ENCODE peak calls at places on chromosome 15, in six cellular contexts. One of them, this sample, is unnamed.

GRCh38 chr15:76358453-76358852 is 21.9 kb downstream of the ISL2 start:
- DNase-seq in COR-L47: no peak
- DNase-seq in LoVo: no peak
- DNase-seq in HT1080: no peak
- DNase-seq in Kasumi-1: no peak
- DNase-seq in EL: no peak
- DNase-seq in this sample: no peak

GRCh38 chr15:25022233-25022632 is 67.4 kb downstream of the SNRPN start:
- DNase-seq in Kasumi-1: no peak
- DNase-seq in COR-L47: no peak
- DNase-seq in HT1080: peak
- DNase-seq in LoVo: no peak
- DNase-seq in EL: peak
- DNase-seq in this sample: peak

GRCh38 chr15:29900237-29901189 is 78.2 kb upstream of the TJP1 start:
- DNase-seq in LoVo: no peak
- DNase-seq in COR-L47: no peak
- DNase-seq in EL: no peak
- DNase-seq in HT1080: no peak
- DNase-seq in Kasumi-1: no peak
- DNase-seq in this sample: no peak

GRCh38 chr15:65395567-65396185 is 17.9 kb upstream of the IGDCC3 start:
- DNase-seq in Kasumi-1: no peak
- DNase-seq in LoVo: no peak
- DNase-seq in COR-L47: no peak
- DNase-seq in HT1080: no peak
- DNase-seq in EL: no peak
- DNase-seq in this sample: no peak

GRCh38 chr15:78739206-78739605 is 72.1 kb downstream of the ADAMTS7 start:
- DNase-seq in EL: no peak
- DNase-seq in HT1080: no peak
- DNase-seq in COR-L47: no peak
- DNase-seq in Kasumi-1: no peak
- DNase-seq in LoVo: no peak
- DNase-seq in this sample: no peak

GRCh38 chr15:57559875-57560274 is 31.8 kb upstream of the MYZAP start:
- DNase-seq in Kasumi-1: peak
- DNase-seq in COR-L47: peak
- DNase-seq in HT1080: peak
- DNase-seq in EL: peak
- DNase-seq in LoVo: peak
- DNase-seq in this sample: peak

GRCh38 chr15:66702770-66703539 is 919 bp downstream of the SMAD6 start:
- DNase-seq in Kasumi-1: no peak
- DNase-seq in LoVo: peak
- DNase-seq in HT1080: no peak
- DNase-seq in COR-L47: no peak
- DNase-seq in EL: no peak
- DNase-seq in this sample: peak

GRCh38 chr15:80977627-80978036 is 12.0 kb downstream of the MESD start:
- DNase-seq in EL: peak
- DNase-seq in COR-L47: peak
- DNase-seq in LoVo: no peak
- DNase-seq in Kasumi-1: peak
- DNase-seq in HT1080: no peak
- DNase-seq in this sample: peak

GRCh38 chr15:88658972-88659931 is 20.4 kb downstream of the ISG20 start:
- DNase-seq in EL: peak
- DNase-seq in HT1080: peak
- DNase-seq in Kasumi-1: no peak
- DNase-seq in LoVo: peak
- DNase-seq in COR-L47: no peak
- DNase-seq in this sample: peak

GRCh38 chr15:35019401-35020327 is 31.6 kb upstream of the ZNF770 start:
- DNase-seq in EL: peak
- DNase-seq in LoVo: peak
- DNase-seq in HT1080: peak
- DNase-seq in Kasumi-1: no peak
- DNase-seq in COR-L47: no peak
- DNase-seq in this sample: no peak

GRCh38 chr15:39273805-39274411 is 307.0 kb upstream of the THBS1 start:
- DNase-seq in HT1080: no peak
- DNase-seq in EL: peak
- DNase-seq in COR-L47: peak
- DNase-seq in LoVo: peak
- DNase-seq in Kasumi-1: no peak
- DNase-seq in this sample: peak

GRCh38 chr15:67433495-67434099 is 87.3 kb upstream of the C15orf61 start:
- DNase-seq in COR-L47: peak
- DNase-seq in Kasumi-1: peak
- DNase-seq in EL: peak
- DNase-seq in LoVo: peak
- DNase-seq in HT1080: peak
- DNase-seq in this sample: peak

GRCh38 chr15:80015156-80015555 is 44.2 kb upstream of the BCL2A1 start:
- DNase-seq in Kasumi-1: no peak
- DNase-seq in EL: no peak
- DNase-seq in HT1080: no peak
- DNase-seq in LoVo: no peak
- DNase-seq in COR-L47: no peak
- DNase-seq in this sample: no peak

GRCh38 chr15:90845201-90845949 is 23.0 kb upstream of the FURIN start:
- DNase-seq in HT1080: peak
- DNase-seq in LoVo: peak
- DNase-seq in EL: peak
- DNase-seq in COR-L47: no peak
- DNase-seq in Kasumi-1: peak
- DNase-seq in this sample: peak

GRCh38 chr15:62110000-62110851 is 43.4 kb downstream of the C2CD4A start:
- DNase-seq in LoVo: no peak
- DNase-seq in COR-L47: peak
- DNase-seq in EL: peak
- DNase-seq in Kasumi-1: no peak
- DNase-seq in HT1080: peak
- DNase-seq in this sample: peak

GRCh38 chr15:48722764-48723661 is 77.5 kb upstream of the FBN1 start:
- DNase-seq in COR-L47: no peak
- DNase-seq in Kasumi-1: no peak
- DNase-seq in HT1080: peak
- DNase-seq in LoVo: peak
- DNase-seq in EL: peak
- DNase-seq in this sample: peak

GRCh38 chr15:86384191-86384590 is 304.5 kb downstream of the AGBL1 start:
- DNase-seq in HT1080: no peak
- DNase-seq in Kasumi-1: no peak
- DNase-seq in COR-L47: no peak
- DNase-seq in LoVo: no peak
- DNase-seq in EL: no peak
- DNase-seq in this sample: no peak

GRCh38 chr15:100721758-100722550 is 119.6 kb downstream of the ASB7 start:
- DNase-seq in EL: peak
- DNase-seq in LoVo: peak
- DNase-seq in Kasumi-1: no peak
- DNase-seq in COR-L47: peak
- DNase-seq in HT1080: peak
- DNase-seq in this sample: peak

GRCh38 chr15:62649793-62650420 is 392.6 kb upstream of the TPM1 start:
- DNase-seq in HT1080: peak
- DNase-seq in EL: peak
- DNase-seq in Kasumi-1: no peak
- DNase-seq in COR-L47: no peak
- DNase-seq in LoVo: no peak
- DNase-seq in this sample: peak

GRCh38 chr15:57792729-57793449 is 86.4 kb downstream of the POLR2M start:
- DNase-seq in LoVo: peak
- DNase-seq in HT1080: no peak
- DNase-seq in COR-L47: no peak
- DNase-seq in Kasumi-1: no peak
- DNase-seq in EL: no peak
- DNase-seq in this sample: no peak

GRCh38 chr15:89163271-89164055 is 57.9 kb downstream of the RLBP1 start:
- DNase-seq in Kasumi-1: no peak
- DNase-seq in LoVo: no peak
- DNase-seq in COR-L47: no peak
- DNase-seq in EL: no peak
- DNase-seq in HT1080: no peak
- DNase-seq in this sample: no peak